ENCODE peak calls at places on chromosomes 16 and 17, in four cellular contexts. M is mesendoderm, Y is GM23338, U is A549. E is an unnamed sample.

GRCh38 chr17:67244621-67245072 is 349 bp downstream of the HELZ start:
- DNase-seq in M (no peak), U (no peak), Y (peak; percentile 56), E (no peak)

GRCh38 chr17:76700290-76700626 is 10.5 kb downstream of the MXRA7 start:
- DNase-seq in Y (no peak), U (no peak), M (no peak), E (no peak)

GRCh38 chr17:44928950-44929720 is 13.8 kb upstream of the GFAP start:
- DNase-seq in M (no peak), Y (no peak), U (no peak), E (no peak)

GRCh38 chr16:15966420-15967222 is 17.2 kb downstream of the ABCC1 start:
- DNase-seq in M (peak; percentile 58), Y (no peak), U (peak; percentile 92), E (no peak)

GRCh38 chr17:40909755-40910154 is 24.7 kb upstream of the KRT20 start:
- DNase-seq in Y (no peak), U (no peak), M (no peak), E (no peak)

GRCh38 chr17:5665164-5665563 is 80.9 kb upstream of the NLRP1 start:
- DNase-seq in Y (no peak), M (no peak), U (no peak), E (no peak)

GRCh38 chr16:262121-262745 is 13.5 kb downstream of the RGS11 start:
- DNase-seq in Y (no peak), U (no peak), M (no peak), E (no peak)

GRCh38 chr16:82031116-82032084 is 3.7 kb upstream of the HSD17B2 start:
- DNase-seq in Y (peak; percentile 75), M (peak; percentile 64), U (peak; percentile 64), E (no peak)

GRCh38 chr17:81345211-81346089 is 49.8 kb upstream of the BAHCC1 start:
- DNase-seq in U (peak; percentile 91), M (peak; percentile 94), Y (peak; percentile 78), E (peak; percentile 49)

GRCh38 chr17:26782153-26782552 is 511.8 kb upstream of the WSB1 start:
- DNase-seq in Y (no peak), U (no peak), M (no peak), E (no peak)

GRCh38 chr17:55210292-55210691 is 54.5 kb upstream of the HLF start:
- DNase-seq in U (no peak), Y (no peak), M (no peak), E (no peak)

GRCh38 chr16:31010539-31010938 is at the start of gene STX1B:
- DNase-seq in M (peak; percentile 44), Y (peak; percentile 96), U (no peak), E (no peak)

GRCh38 chr17:44262654-44263225 is 5.2 kb downstream of the SLC4A1 start:
- DNase-seq in M (no peak), Y (no peak), U (no peak), E (no peak)

GRCh38 chr17:20278805-20279204 is 188.5 kb downstream of the LGALS9B start:
- DNase-seq in M (peak; percentile 25), U (no peak), Y (no peak), E (no peak)

GRCh38 chr17:64420143-64420670 is 28.7 kb upstream of the MILR1 start:
- DNase-seq in Y (peak; percentile 84), U (peak; percentile 85), M (peak; percentile 76), E (peak; percentile 75)

GRCh38 chr17:39564201-39564828 is 43.4 kb downstream of the NEUROD2 start:
- DNase-seq in U (peak; percentile 36), Y (peak; percentile 95), M (peak; percentile 97), E (no peak)

GRCh38 chr17:40538019-40538935 is 27.0 kb downstream of the CCR7 start:
- DNase-seq in Y (no peak), U (no peak), M (no peak), E (no peak)

GRCh38 chr16:85843471-85844168 is 44.1 kb downstream of the COX4I1 start:
- DNase-seq in M (no peak), U (no peak), Y (no peak), E (no peak)

GRCh38 chr17:8709006-8709405 is 35.6 kb downstream of the CCDC42 start:
- DNase-seq in M (no peak), U (no peak), Y (no peak), E (no peak)

GRCh38 chr17:1228752-1229353 is 41.4 kb upstream of the BHLHA9 start:
- DNase-seq in M (no peak), U (no peak), Y (no peak), E (no peak)

GRCh38 chr17:82217120-82217529 is 4.5 kb upstream of the CCDC57 start:
- DNase-seq in U (no peak), M (no peak), Y (no peak), E (no peak)

GRCh38 chr16:11562411-11562810 is 24.3 kb downstream of the LITAF start:
- DNase-seq in U (no peak), M (no peak), Y (no peak), E (no peak)

GRCh38 chr16:12062343-12063003 is 85.9 kb downstream of the SNX29 start:
- DNase-seq in M (peak; percentile 22), Y (no peak), U (no peak), E (no peak)

GRCh38 chr17:78727476-78728229 is 54.4 kb downstream of the CYTH1 start:
- DNase-seq in U (no peak), M (no peak), Y (no peak), E (peak; percentile 25)

GRCh38 chr16:3536851-3537250 is 36.0 kb downstream of the CLUAP1 start:
- DNase-seq in M (no peak), U (no peak), Y (no peak), E (no peak)
- H3K4me2 ChIP-seq in M (no peak overlapping the region), U (no peak overlapping the region), Y (no peak overlapping the region), E (no peak overlapping the region)

GRCh38 chr16:70683146-70683944 is 2.5 kb downstream of the MTSS2 start:
- DNase-seq in M (no peak), Y (no peak), U (no peak), E (no peak)

GRCh38 chr16:70682239-70683145 is 3.4 kb downstream of the MTSS2 start:
- DNase-seq in Y (peak; percentile 52), M (peak; percentile 47), U (no peak), E (no peak)

GRCh38 chr16:70679653-70680494 is 6.0 kb downstream of the MTSS2 start:
- DNase-seq in M (peak; percentile 61), Y (peak; percentile 82), U (no peak), E (no peak)

GRCh38 chr16:70680495-70681381 is 5.1 kb downstream of the MTSS2 start:
- DNase-seq in U (no peak), M (no peak), Y (no peak), E (no peak)

GRCh38 chr16:70681382-70682238 is 4.2 kb downstream of the MTSS2 start:
- DNase-seq in Y (no peak), M (no peak), U (no peak), E (no peak)
- H3K4me2 ChIP-seq in Y (no peak overlapping the region), M (no peak overlapping the region), U (peak overlapping the region; percentile 51), E (no peak overlapping the region)

DNA sequence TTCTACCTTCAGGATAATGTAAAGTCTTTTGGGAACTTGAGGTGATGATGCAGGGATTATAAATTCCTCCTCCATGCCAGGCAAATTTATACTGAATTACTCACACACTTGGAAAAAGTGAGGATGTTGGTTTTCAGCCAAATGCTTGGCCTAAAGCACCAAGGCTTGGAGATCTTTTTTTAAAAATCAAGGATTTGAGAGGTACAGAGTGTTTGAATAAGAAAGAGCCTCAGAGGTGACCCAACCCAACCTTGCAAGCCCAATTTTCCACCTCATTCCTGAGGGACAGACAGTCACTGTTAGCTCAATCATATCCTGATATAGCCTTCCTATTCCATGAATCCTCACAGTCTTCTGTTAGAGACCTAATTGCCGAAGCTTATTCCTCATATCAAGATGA is 14.0 kb downstream of the GRIN2A start:
- DNase-seq in U (no peak), Y (no peak), M (no peak), E (no peak)
- H3K4me2 ChIP-seq in U (no peak overlapping the region), Y (no peak overlapping the region), M (no peak overlapping the region), E (no peak overlapping the region)

GRCh38 chr16:1543085-1543896 is 9.8 kb downstream of the TMEM204 start:
- DNase-seq in Y (peak; percentile 67), U (peak; percentile 38), M (peak; percentile 71), E (no peak)
- H3K4me2 ChIP-seq in Y (no peak overlapping the region), U (no peak overlapping the region), M (no peak overlapping the region), E (peak overlapping the region; percentile 39)

GRCh38 chr17:50728112-50728429 is 8.7 kb downstream of the LUC7L3 start:
- DNase-seq in M (no peak), Y (no peak), U (no peak), E (no peak)
- H3K4me2 ChIP-seq in M (no peak overlapping the region), Y (no peak overlapping the region), U (no peak overlapping the region), E (no peak overlapping the region)